ENCODE peak calls at places on chromosomes 6 and 20, in four cellular contexts. V, Q, T and J are unnamed samples.

GRCh38 chr6:143575440-143575839 is 63.9 kb upstream of the FUCA2 start:
- DNase-seq in V (peak), Q (no peak), T (peak), J (peak)

GRCh38 chr6:35547666-35548065 is 35.0 kb upstream of the TULP1 start:
- DNase-seq in V (no peak), Q (no peak), T (no peak), J (no peak)

GRCh38 chr6:136403166-136403980 is 113.7 kb upstream of the BCLAF1 start:
- DNase-seq in V (no peak), Q (peak), T (peak), J (no peak)

GRCh38 chr6:130796313-130796905 is 30.8 kb upstream of the SMLR1 start:
- DNase-seq in V (no peak), Q (peak), T (peak), J (no peak)

GRCh38 chr6:39082310-39082709 is 32.7 kb downstream of the SAYSD1 start:
- DNase-seq in V (no peak), Q (no peak), T (no peak), J (no peak)

GRCh38 chr20:50169329-50169823 is 15.9 kb upstream of the PEDS1 start:
- DNase-seq in V (peak), Q (no peak), T (peak), J (peak)

GRCh38 chr6:81362246-81362645 is 390.2 kb downstream of the TENT5A start:
- DNase-seq in V (no peak), Q (peak), T (no peak), J (no peak)

GRCh38 chr6:168223150-168223549 is 96.4 kb downstream of the DACT2 start:
- DNase-seq in V (no peak), Q (no peak), T (no peak), J (no peak)

GRCh38 chr6:3868544-3868943 is 19.4 kb downstream of the FAM50B start:
- DNase-seq in V (no peak), Q (no peak), T (no peak), J (no peak)

GRCh38 chr6:51398064-51398740 is 579.5 kb downstream of the TFAP2B start:
- DNase-seq in V (no peak), Q (no peak), T (peak), J (no peak)

GRCh38 chr20:46671866-46672542 is 17.2 kb downstream of the TP53RK start:
- DNase-seq in V (no peak), Q (no peak), T (no peak), J (no peak)

GRCh38 chr20:38212806-38213606 is 47.5 kb downstream of the KIAA1755 start:
- DNase-seq in V (no peak), Q (no peak), T (no peak), J (no peak)

GRCh38 chr6:81895511-81896185 is 143.2 kb upstream of the TENT5A start:
- DNase-seq in V (no peak), Q (peak), T (peak), J (no peak)

GRCh38 chr20:19026121-19026878 is 186.1 kb upstream of the SLC24A3 start:
- DNase-seq in V (no peak), Q (no peak), T (no peak), J (no peak)

GRCh38 chr20:51036226-51036625 is 13.3 kb upstream of the KCNG1 start:
- DNase-seq in V (no peak), Q (no peak), T (no peak), J (no peak)

GRCh38 chr6:71248306-71248705 is 40.3 kb upstream of the OGFRL1 start:
- DNase-seq in V (no peak), Q (peak), T (peak), J (no peak)
- TF ChIP-seq CTCF in V (no peak), Q (no peak), T (no peak), J (no peak)

GRCh38 chr6:170074907-170075306 is 216.0 kb downstream of the DLL1 start:
- DNase-seq in V (no peak), Q (no peak), T (no peak), J (no peak)
- TF ChIP-seq CTCF in V (no peak), Q (no peak), T (no peak), J (no peak)

DNA sequence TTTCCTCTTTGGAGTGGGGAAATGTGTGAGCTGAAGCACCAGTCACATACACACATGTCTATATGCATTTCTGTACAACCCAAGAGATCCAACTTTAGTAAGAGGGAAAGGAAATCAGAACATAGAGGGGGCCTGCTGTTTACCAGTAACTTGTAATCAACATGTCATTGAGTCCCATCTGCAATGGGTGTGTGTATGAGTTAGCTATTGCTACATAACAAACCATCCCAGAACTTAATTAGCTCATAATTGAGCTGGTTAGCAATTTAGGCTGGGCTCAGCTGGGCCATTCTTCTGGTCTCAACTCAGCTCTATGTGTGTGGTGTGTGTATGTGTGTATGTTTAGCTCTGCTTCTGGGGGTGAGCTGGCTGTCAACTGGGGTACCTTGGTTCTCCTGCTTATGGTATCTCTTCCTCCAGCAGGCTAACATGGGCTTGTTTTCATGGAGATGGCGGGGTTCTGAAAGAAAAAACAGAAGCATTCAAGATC is 10.3 kb upstream of the RPP40 start:
- DNase-seq in V (no peak), Q (no peak), T (no peak), J (no peak)
- TF ChIP-seq CTCF in V (no peak), Q (no peak), T (no peak), J (no peak)

DNA sequence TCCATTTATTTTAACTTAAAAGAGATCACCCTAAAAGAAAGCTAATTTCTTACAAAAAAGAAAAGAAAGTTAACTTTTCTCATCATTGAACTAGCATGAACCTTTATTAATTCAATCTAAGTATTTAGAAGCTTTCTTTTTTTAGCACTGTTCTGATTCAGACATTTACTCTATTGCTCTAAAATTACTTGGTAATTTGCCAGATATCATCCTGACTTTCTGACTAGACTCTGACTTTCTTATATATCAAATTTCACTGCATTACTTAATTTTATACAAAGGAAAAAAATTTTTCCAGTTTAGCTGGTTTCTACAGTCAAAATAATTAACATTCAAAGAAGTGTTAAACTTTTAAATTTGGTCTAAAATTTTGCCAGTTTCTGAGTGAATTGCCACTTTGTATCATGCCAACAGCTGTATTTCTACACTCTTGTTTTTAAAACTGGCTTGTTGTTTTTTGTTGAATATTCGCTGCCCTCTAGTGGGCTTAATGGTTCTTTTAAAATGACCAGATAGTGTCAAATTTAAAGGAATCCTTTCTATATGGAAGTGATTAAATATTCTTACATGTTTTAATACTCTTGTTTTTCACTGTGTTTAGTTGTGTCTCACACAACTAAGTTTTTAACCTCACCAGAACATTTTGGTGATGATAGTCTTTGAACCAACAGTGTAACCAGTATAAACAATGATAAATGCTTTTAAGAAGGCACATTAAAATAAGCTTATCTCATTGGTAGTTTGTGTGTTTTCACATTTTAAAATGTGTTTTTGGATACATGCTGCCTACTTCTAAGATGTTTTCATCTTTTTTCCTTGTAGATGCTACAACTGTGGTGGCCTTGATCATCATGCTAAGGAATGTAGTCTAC is 102.0 kb downstream of the POPDC3 start:
- DNase-seq in V (no peak), Q (no peak), T (peak), J (no peak)
- TF ChIP-seq CTCF in V (no peak), Q (peak), T (peak), J (no peak)

GRCh38 chr6:154500769-154501171 is 9.7 kb downstream of the CNKSR3 start:
- DNase-seq in V (no peak), Q (no peak), T (no peak), J (no peak)
- TF ChIP-seq CTCF in V (peak), Q (peak), T (peak), J (peak)

GRCh38 chr20:8798505-8798904 is 270.4 kb upstream of the PLCB4 start:
- DNase-seq in V (no peak), Q (no peak), T (no peak), J (no peak)

GRCh38 chr20:8803065-8803464 is 265.8 kb upstream of the PLCB4 start:
- DNase-seq in V (no peak), Q (no peak), T (no peak), J (no peak)

GRCh38 chr20:8796088-8796665 is 272.7 kb upstream of the PLCB4 start:
- DNase-seq in V (no peak), Q (no peak), T (no peak), J (no peak)

GRCh38 chr20:8801686-8802085 is 267.2 kb upstream of the PLCB4 start:
- DNase-seq in V (no peak), Q (no peak), T (no peak), J (no peak)

GRCh38 chr20:8800089-8800488 is 268.8 kb upstream of the PLCB4 start:
- DNase-seq in V (no peak), Q (no peak), T (no peak), J (no peak)
- TF ChIP-seq CTCF in V (no peak), Q (no peak), T (peak), J (no peak)